ENCODE peak calls at places on chromosomes 7 and 10, in six cellular contexts. One of them, this sample, is unnamed. For H3K4me1, the result is how much of the 10 kb centered on the place peaks cover.

GRCh38 chr7:100891555-100891954 is 2.0 kb upstream of the UFSP1 start:
- DNase-seq in neuronal stem cell: no peak
- DNase-seq in H1: no peak
- DNase-seq in trophoblast cell: peak
- DNase-seq in mesenchymal stem cell: peak
- DNase-seq in IMR-90: peak
- DNase-seq in this sample: peak

GRCh38 chr10:11345224-11346054 is 266.0 kb downstream of the USP6NL start:
- DNase-seq in IMR-90: no peak
- DNase-seq in mesenchymal stem cell: peak
- DNase-seq in neuronal stem cell: no peak
- DNase-seq in H1: no peak
- DNase-seq in trophoblast cell: peak
- DNase-seq in this sample: peak

GRCh38 chr10:72883861-72884260 is 9.7 kb upstream of the OIT3 start:
- DNase-seq in H1: no peak
- DNase-seq in mesenchymal stem cell: no peak
- DNase-seq in neuronal stem cell: no peak
- DNase-seq in trophoblast cell: no peak
- DNase-seq in IMR-90: peak
- DNase-seq in this sample: no peak

GRCh38 chr10:5500910-5501309 is 1.5 kb upstream of the CALML5 start:
- DNase-seq in mesenchymal stem cell: no peak
- DNase-seq in trophoblast cell: no peak
- DNase-seq in IMR-90: no peak
- DNase-seq in H1: no peak
- DNase-seq in neuronal stem cell: no peak
- DNase-seq in this sample: no peak

GRCh38 chr7:100091411-100092181 is 2.8 kb downstream of the COPS6 start:
- DNase-seq in IMR-90: peak
- DNase-seq in mesenchymal stem cell: peak
- DNase-seq in neuronal stem cell: no peak
- DNase-seq in trophoblast cell: peak
- DNase-seq in H1: peak
- DNase-seq in this sample: peak

GRCh38 chr7:19215421-19215820 is 70.2 kb upstream of the FERD3L start:
- DNase-seq in neuronal stem cell: peak
- DNase-seq in trophoblast cell: no peak
- DNase-seq in mesenchymal stem cell: peak
- DNase-seq in H1: no peak
- DNase-seq in IMR-90: peak
- DNase-seq in this sample: peak

GRCh38 chr10:89466599-89467035 is 52.2 kb downstream of the IFIT5 start:
- DNase-seq in mesenchymal stem cell: peak
- DNase-seq in H1: no peak
- DNase-seq in neuronal stem cell: no peak
- DNase-seq in trophoblast cell: peak
- DNase-seq in IMR-90: peak
- DNase-seq in this sample: peak

GRCh38 chr7:13036256-13036765 is 348.9 kb downstream of the ARL4A start:
- DNase-seq in IMR-90: peak
- DNase-seq in H1: no peak
- DNase-seq in trophoblast cell: no peak
- DNase-seq in mesenchymal stem cell: peak
- DNase-seq in neuronal stem cell: no peak
- DNase-seq in this sample: no peak

GRCh38 chr7:48389977-48390376 is 218.7 kb downstream of the ABCA13 start:
- DNase-seq in neuronal stem cell: no peak
- DNase-seq in IMR-90: peak
- DNase-seq in mesenchymal stem cell: peak
- DNase-seq in trophoblast cell: peak
- DNase-seq in H1: no peak
- DNase-seq in this sample: no peak

GRCh38 chr10:26755443-26755903 is 58.0 kb downstream of the PDSS1 start:
- DNase-seq in trophoblast cell: no peak
- DNase-seq in H1: no peak
- DNase-seq in IMR-90: peak
- DNase-seq in mesenchymal stem cell: peak
- DNase-seq in neuronal stem cell: no peak
- DNase-seq in this sample: peak
- H3K4me1 ChIP-seq in trophoblast cell: under half
- H3K4me1 ChIP-seq in H1: under half
- H3K4me1 ChIP-seq in IMR-90: under half
- H3K4me1 ChIP-seq in mesenchymal stem cell: under half
- H3K4me1 ChIP-seq in neuronal stem cell: under half
- H3K4me1 ChIP-seq in this sample: under half

DNA sequence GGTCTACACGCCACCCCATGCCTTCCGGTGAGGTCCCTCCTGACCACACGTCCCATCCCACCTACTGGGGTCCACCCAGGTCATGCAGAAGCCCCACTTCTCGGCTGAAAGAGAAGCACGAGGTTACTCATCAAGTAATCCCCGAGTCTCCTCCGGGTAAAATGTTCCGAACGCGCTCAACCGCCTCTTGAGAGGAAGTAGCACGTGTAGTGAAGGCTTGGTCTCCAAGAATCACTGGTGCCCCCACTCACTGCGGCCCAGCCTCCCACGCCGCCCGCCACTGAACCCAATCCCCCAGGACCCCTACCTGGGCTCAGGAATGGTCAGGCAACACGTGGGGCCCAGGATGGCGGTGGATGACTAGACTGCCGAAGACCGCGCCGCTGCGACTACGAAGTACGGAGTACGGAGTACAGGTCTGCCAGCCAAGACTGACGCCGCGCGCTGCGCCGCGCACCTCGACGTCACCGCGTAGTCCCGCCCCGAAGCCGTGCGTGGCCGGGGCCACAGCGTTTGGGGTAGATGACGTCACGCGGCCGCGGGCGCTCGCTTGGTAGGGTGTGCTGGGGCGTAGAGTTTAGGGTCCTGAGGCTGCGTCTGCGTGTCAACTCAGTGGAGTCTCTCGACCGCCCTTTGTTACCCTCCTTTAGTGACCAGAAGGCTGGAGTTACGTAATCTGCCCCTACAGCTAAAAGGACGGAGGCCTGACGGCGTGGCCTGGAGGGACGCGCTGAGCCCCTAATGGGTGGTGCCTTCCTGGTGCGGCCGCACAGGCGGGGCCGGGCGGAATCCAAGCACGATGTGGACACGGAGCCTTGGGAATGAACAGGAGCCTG is 7.6 kb upstream of the MYO1G start:
- DNase-seq in neuronal stem cell: peak
- DNase-seq in IMR-90: peak
- DNase-seq in mesenchymal stem cell: peak
- DNase-seq in H1: peak
- DNase-seq in trophoblast cell: peak
- DNase-seq in this sample: peak
- H3K4ac ChIP-seq in neuronal stem cell: no peak
- H3K4ac ChIP-seq in IMR-90: peak
- H3K4ac ChIP-seq in mesenchymal stem cell: peak
- H3K4ac ChIP-seq in H1: peak
- H3K4ac ChIP-seq in trophoblast cell: peak
- H3K4ac ChIP-seq in this sample: peak

GRCh38 chr7:26857534-26858228 is 6.7 kb downstream of the SKAP2 start:
- DNase-seq in mesenchymal stem cell: peak
- DNase-seq in H1: peak
- DNase-seq in neuronal stem cell: peak
- DNase-seq in IMR-90: peak
- DNase-seq in trophoblast cell: peak
- DNase-seq in this sample: peak
- H3K4me3 ChIP-seq in mesenchymal stem cell: peak
- H3K4me3 ChIP-seq in H1: peak
- H3K4me3 ChIP-seq in neuronal stem cell: no peak
- H3K4me3 ChIP-seq in IMR-90: peak
- H3K4me3 ChIP-seq in trophoblast cell: no peak
- H3K4me3 ChIP-seq in this sample: no peak

GRCh38 chr7:30867483-30867882 is 44.2 kb upstream of the AQP1 start:
- DNase-seq in mesenchymal stem cell: no peak
- DNase-seq in trophoblast cell: no peak
- DNase-seq in IMR-90: no peak
- DNase-seq in neuronal stem cell: no peak
- DNase-seq in H1: no peak
- DNase-seq in this sample: no peak
- H3K4me1 ChIP-seq in mesenchymal stem cell: under half
- H3K4me1 ChIP-seq in trophoblast cell: under half
- H3K4me1 ChIP-seq in IMR-90: under half
- H3K4me1 ChIP-seq in neuronal stem cell: under half
- H3K4me1 ChIP-seq in H1: under half
- H3K4me1 ChIP-seq in this sample: under half

GRCh38 chr10:68333058-68333395 is 299 bp upstream of the PBLD start:
- DNase-seq in mesenchymal stem cell: no peak
- DNase-seq in trophoblast cell: no peak
- DNase-seq in H1: no peak
- DNase-seq in neuronal stem cell: no peak
- DNase-seq in IMR-90: peak
- DNase-seq in this sample: no peak

GRCh38 chr10:68331455-68332258 is at the start of gene HNRNPH3:
- DNase-seq in neuronal stem cell: peak
- DNase-seq in trophoblast cell: peak
- DNase-seq in IMR-90: peak
- DNase-seq in H1: peak
- DNase-seq in mesenchymal stem cell: peak
- DNase-seq in this sample: peak

GRCh38 chr10:68330852-68331454 is 911 bp upstream of the HNRNPH3 start:
- DNase-seq in mesenchymal stem cell: no peak
- DNase-seq in IMR-90: peak
- DNase-seq in neuronal stem cell: no peak
- DNase-seq in H1: no peak
- DNase-seq in trophoblast cell: no peak
- DNase-seq in this sample: peak

GRCh38 chr10:68333452-68333851 is 724 bp upstream of the PBLD start:
- DNase-seq in mesenchymal stem cell: peak
- DNase-seq in IMR-90: no peak
- DNase-seq in trophoblast cell: no peak
- DNase-seq in neuronal stem cell: no peak
- DNase-seq in H1: no peak
- DNase-seq in this sample: no peak

DNA sequence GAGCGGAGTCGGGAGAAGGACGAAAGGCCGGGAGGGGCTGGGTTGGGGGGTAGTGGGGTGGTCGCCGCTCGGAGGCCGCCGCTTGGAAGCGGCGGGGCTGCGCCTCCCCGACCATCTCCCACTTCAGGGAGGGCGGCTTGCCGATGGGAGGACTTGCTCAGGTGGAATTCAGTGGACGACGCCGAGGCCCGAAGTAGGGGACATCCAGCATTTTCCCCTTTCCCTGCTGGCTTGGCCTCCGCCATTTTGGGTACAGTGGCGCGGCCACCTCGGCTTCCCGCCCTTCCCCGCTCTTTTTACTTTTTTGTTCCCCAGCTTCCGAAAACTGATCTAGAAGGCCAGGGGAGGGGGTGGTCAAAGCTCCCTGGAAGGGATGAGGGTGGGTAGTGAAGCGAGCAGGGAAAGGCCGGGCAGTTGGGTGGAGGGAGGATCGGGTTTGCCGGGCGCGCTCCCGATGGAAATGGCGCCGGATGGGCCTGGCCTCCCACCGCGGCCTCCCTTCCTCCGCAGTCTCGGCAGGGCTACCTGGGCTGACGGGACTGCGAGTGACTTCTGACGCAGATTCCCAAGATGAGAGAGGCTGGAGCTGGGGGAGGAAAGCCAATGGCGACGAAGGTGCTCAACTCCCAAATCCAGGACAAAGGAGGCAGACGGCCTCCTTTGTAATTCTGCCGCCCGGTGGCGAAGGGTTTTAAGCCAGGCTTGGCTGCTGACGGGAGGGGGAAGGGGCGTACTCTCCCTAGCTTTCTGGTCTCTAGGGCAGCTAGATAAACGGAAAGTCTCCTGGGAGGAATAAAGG is at the start of gene PBLD:
- DNase-seq in mesenchymal stem cell: peak
- DNase-seq in neuronal stem cell: peak
- DNase-seq in IMR-90: peak
- DNase-seq in H1: peak
- DNase-seq in trophoblast cell: peak
- DNase-seq in this sample: peak
- H3K4ac ChIP-seq in mesenchymal stem cell: peak
- H3K4ac ChIP-seq in neuronal stem cell: peak
- H3K4ac ChIP-seq in IMR-90: peak
- H3K4ac ChIP-seq in H1: peak
- H3K4ac ChIP-seq in trophoblast cell: peak
- H3K4ac ChIP-seq in this sample: peak